ENCODE peak calls at places on chromosomes 6 and 20, in five cellular contexts. O, H, G, Q and N are unnamed samples.

GRCh38 chr6:29647927-29648642 is 8.8 kb upstream of the MOG start:
- DNase-seq in G (no peak), H (no peak), Q (no peak), O (no peak), N (no peak)

GRCh38 chr6:33787954-33788693 is 806 bp downstream of the LEMD2 start:
- DNase-seq in O (peak), H (peak), G (peak), Q (no peak), N (peak)

GRCh38 chr6:228881-229651 is 63.2 kb upstream of the DUSP22 start:
- DNase-seq in H (no peak), O (peak), G (no peak), Q (no peak), N (no peak)

GRCh38 chr6:31752739-31753319 is 9.6 kb upstream of the SAPCD1 start:
- DNase-seq in H (no peak), Q (no peak), G (no peak), O (no peak), N (no peak)

GRCh38 chr6:35710241-35710847 is 21.6 kb upstream of the FKBP5 start:
- DNase-seq in Q (peak), G (peak), H (no peak), O (no peak), N (no peak)

GRCh38 chr6:31663961-31664789 is 622 bp downstream of the GPANK1 start:
- DNase-seq in O (no peak), Q (no peak), G (peak), H (peak), N (no peak)

GRCh38 chr6:132673376-132674094 is 14.6 kb upstream of the TAAR1 start:
- DNase-seq in H (no peak), O (no peak), G (peak), Q (no peak), N (no peak)

GRCh38 chr6:167420858-167421766 is 96.2 kb downstream of the TTLL2 start:
- DNase-seq in G (peak), Q (no peak), H (no peak), O (peak), N (peak)

GRCh38 chr6:14454467-14454763 is 336.8 kb downstream of the CD83 start:
- DNase-seq in G (peak), H (no peak), O (no peak), Q (peak), N (no peak)

GRCh38 chr6:108764580-108764950 is 83.7 kb upstream of the ARMC2 start:
- DNase-seq in Q (no peak), O (no peak), H (peak), G (no peak), N (no peak)

DNA sequence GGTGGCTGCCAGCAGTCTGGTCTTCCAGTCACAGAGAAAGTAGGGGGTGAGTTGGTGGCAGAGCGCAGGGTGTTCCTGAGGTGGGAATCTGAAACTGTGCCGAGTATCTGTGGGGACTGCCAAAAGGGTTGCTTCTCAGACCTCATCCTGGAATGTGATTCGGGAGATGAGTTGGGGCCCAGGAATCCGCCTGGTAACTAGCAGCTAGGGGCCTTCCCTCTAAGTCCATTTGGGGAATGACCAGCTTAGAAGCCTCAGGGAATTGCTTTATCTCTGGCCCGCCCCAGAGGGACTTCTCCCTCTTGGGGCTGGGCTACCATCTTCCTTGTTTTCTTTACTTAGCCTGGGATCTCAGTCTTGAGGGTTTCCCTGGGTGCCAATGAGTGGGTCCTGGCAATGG is 49.6 kb downstream of the MOCS1 start:
- DNase-seq in Q (no peak), G (no peak), H (no peak), O (no peak), N (no peak)
- H3K27ac ChIP-seq in Q (peak), G (no peak), H (peak), O (no peak), N (no peak)

GRCh38 chr6:155314092-155314772 is at the start of gene TFB1M:
- DNase-seq in H (peak), O (peak), Q (peak), G (peak), N (peak)
- H3K4me3 ChIP-seq in H (peak), O (peak), Q (peak), G (peak), N (peak)

GRCh38 chr6:2782356-2782708 is 17.1 kb downstream of the WRNIP1 start:
- DNase-seq in Q (no peak), G (no peak), H (no peak), O (no peak), N (no peak)
- TF ChIP-seq CTCF in Q (no peak), G (no peak), H (no peak), O (no peak), N (no peak)

GRCh38 chr6:68976260-68976659 is 341.2 kb downstream of the ADGRB3 start:
- DNase-seq in H (no peak), O (no peak), G (no peak), Q (no peak), N (no peak)
- H3K27ac ChIP-seq in H (no peak), O (no peak), G (no peak), Q (no peak), N (peak)

DNA sequence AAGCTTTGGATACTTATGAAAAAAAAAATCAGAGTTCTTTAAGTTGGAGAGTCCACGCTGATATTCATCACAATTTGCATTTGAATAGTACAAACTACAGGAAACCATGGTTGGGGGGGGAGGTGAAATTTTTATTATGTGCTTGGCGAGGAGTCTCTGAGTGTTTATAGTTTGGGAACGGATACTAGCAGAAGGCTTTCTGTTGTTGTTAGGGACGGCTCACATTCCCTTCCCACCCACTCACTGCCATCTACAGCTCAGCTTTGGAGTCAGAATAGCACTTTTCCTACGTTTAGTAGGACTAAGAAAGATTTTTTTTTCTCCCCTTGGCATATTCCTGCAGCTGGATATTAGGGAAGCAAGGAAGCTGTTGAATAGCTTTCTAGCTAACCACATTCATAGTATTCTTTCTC is 235.0 kb upstream of the ZNF217 start:
- DNase-seq in H (peak), Q (no peak), O (no peak), G (peak), N (no peak)
- H3K4me3 ChIP-seq in H (peak), Q (peak), O (peak), G (peak), N (peak)

DNA sequence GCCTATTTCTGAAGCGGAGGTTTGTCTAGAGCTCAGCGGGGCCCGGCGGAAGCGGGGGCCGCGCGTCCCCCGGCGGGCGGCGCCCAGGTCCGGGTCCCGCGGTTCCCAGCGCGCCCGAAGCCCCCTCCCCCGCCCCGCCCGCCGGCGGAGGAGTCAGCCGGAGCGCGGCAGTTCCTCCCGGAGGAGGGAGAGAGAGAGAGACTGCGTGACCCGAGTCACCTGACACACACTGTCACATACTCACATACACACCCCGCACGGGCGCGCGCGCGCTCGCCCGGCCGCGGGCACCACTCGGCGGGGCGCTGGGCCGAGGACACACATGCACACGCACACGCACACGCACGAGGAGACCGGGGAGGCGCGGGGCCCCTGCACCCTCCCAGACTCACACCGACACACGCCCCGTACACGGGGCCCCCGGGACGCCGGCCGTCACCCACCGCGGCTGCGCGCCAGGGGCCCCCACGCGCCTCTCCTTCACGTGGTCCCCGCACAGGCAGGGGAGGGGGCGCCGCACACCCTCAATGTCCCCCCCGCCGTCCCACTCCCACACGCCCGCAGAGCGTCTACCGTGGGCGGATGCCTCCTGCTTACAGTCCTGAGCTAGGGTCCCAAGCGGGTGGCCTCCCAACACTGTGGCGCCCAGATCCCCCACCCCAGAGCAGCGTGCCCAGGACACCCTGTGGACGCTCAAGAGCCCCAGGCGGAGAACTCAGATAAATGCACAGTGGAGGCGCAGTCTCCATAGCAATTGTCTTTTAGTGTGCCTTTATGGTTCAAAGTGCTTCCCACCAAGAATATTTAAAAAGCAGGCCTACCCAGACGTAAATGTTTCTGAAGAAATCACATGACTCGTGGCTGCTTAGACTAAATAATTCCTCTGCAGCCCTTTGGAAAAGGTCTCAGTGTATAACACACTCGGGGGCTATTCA is at the start of gene RRAGD:
- DNase-seq in G (peak), Q (peak), H (peak), O (peak), N (peak)
- TF ChIP-seq CTCF in G (no peak), Q (no peak), H (no peak), O (no peak), N (no peak)

GRCh38 chr6:136038531-136038930 is 187.0 kb downstream of the PDE7B start:
- DNase-seq in H (no peak), Q (no peak), O (no peak), G (no peak), N (no peak)

GRCh38 chr6:136036601-136037000 is 185.1 kb downstream of the PDE7B start:
- DNase-seq in H (no peak), Q (no peak), O (no peak), G (no peak), N (no peak)

GRCh38 chr6:136037885-136038460 is 186.5 kb downstream of the PDE7B start:
- DNase-seq in Q (no peak), G (no peak), H (no peak), O (peak), N (no peak)

GRCh38 chr6:136037246-136037884 is 185.9 kb downstream of the PDE7B start:
- DNase-seq in O (no peak), Q (no peak), G (no peak), H (no peak), N (no peak)

GRCh38 chr6:136039185-136039584 is 187.7 kb downstream of the PDE7B start:
- DNase-seq in O (no peak), H (no peak), Q (no peak), G (no peak), N (no peak)
- H3K27ac ChIP-seq in O (no peak), H (no peak), Q (peak), G (no peak), N (no peak)

DNA sequence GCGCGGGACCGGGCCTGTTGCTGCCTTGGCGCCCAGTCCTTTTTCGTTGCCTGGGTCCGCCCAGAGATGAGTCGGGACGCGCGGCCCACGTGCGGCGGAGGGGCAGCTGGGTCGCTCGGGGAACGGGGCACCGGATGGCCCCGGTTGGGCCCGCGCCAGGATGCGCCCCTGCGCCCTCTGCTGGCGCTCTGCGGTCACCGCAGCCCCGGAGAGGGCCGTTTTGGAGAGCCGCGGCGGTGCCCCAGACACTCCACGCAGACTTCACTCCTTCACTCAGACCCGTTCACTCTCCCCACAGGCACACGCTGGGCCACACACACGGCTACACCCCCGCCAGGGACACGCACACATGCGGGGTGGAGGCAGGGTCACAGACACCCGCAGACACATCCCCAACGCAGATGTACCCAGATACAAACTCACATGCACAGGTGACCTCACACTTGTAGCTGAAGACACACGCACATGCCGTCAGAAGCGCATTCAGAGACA is 38.8 kb downstream of the SRC start:
- DNase-seq in Q (peak), G (peak), O (peak), H (peak), N (peak)
- H3K4me3 ChIP-seq in Q (peak), G (peak), O (peak), H (peak), N (peak)

DNA sequence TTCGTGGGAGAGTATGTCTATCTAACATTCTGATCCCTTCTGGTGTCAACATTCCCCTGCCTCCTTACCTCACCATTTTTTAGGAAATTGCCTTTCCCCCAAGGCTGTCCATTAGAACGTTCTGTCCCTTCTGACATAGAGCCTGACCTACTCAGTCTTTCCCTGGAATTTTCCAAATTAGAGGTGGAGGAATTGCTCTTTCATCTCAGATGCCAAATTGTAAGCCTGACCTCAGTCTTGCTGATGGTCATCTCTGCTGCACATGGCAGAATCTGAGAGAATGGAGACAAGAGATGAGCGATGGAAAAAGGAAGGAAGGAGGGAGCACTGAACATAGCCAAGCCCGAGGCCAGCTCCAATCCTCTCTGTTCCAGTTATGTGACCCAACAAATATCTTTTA is 5.4 kb upstream of the GCM1 start:
- DNase-seq in G (no peak), O (no peak), H (no peak), Q (no peak), N (no peak)
- TF ChIP-seq CTCF in G (no peak), O (no peak), H (no peak), Q (no peak), N (no peak)

DNA sequence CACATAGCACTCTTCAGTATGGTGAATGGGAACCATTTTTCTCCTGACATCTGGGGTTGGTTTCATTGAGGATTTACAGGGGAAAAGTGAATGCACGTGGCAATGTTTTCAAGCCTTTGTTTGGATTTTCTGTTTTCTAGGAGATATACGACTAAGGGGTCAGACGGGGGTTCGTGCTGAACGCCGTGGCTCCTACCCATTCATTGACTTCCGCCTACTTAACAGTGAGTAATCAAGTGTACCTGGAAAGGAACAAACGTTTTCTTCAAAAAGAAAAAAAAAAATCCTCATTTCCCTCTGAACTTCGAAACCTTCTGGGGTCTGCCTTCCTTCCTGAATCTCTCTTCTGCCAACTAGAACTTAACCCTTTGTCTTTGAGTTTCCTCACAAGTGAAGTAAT is 141.5 kb downstream of the MTFR2 start:
- DNase-seq in G (no peak), O (no peak), H (no peak), Q (no peak), N (no peak)
- H3K27ac ChIP-seq in G (no peak), O (no peak), H (no peak), Q (peak), N (no peak)